ENCODE peak calls at places on chromosomes 4 and X, in eight cellular contexts. One of them, this sample, is unnamed.

GRCh38 chrX:28997716-28998115 is 410.5 kb downstream of the IL1RAPL1 start:
- DNase-seq in cardiac muscle cell: peak
- DNase-seq in BJ: peak
- DNase-seq in B cell: no peak
- DNase-seq in lung: no peak
- DNase-seq in cardiac fibroblast: peak
- DNase-seq in tibial nerve: no peak
- DNase-seq in WTC11: no peak
- DNase-seq in this sample: no peak

GRCh38 chr4:174521800-174522182 is 497 bp downstream of the HPGD start:
- DNase-seq in BJ: no peak
- DNase-seq in tibial nerve: no peak
- DNase-seq in B cell: no peak
- DNase-seq in cardiac fibroblast: no peak
- DNase-seq in lung: peak
- DNase-seq in cardiac muscle cell: no peak
- DNase-seq in WTC11: peak
- DNase-seq in this sample: no peak

GRCh38 chrX:118459494-118459893 is 36.1 kb upstream of the DOCK11 start:
- DNase-seq in cardiac fibroblast: peak
- DNase-seq in tibial nerve: no peak
- DNase-seq in B cell: peak
- DNase-seq in WTC11: no peak
- DNase-seq in BJ: no peak
- DNase-seq in cardiac muscle cell: peak
- DNase-seq in lung: no peak
- DNase-seq in this sample: no peak

GRCh38 chrX:19137064-19137463 is 14.8 kb upstream of the ADGRG2 start:
- DNase-seq in tibial nerve: no peak
- DNase-seq in WTC11: no peak
- DNase-seq in cardiac muscle cell: no peak
- DNase-seq in cardiac fibroblast: peak
- DNase-seq in B cell: no peak
- DNase-seq in lung: no peak
- DNase-seq in BJ: no peak
- DNase-seq in this sample: no peak

GRCh38 chrX:12446342-12447075 is 308.2 kb downstream of the FRMPD4 start:
- DNase-seq in tibial nerve: no peak
- DNase-seq in B cell: no peak
- DNase-seq in BJ: no peak
- DNase-seq in cardiac muscle cell: peak
- DNase-seq in cardiac fibroblast: peak
- DNase-seq in WTC11: no peak
- DNase-seq in lung: no peak
- DNase-seq in this sample: no peak

GRCh38 chrX:153598541-153599191 is at the start of gene CCNQ:
- DNase-seq in cardiac fibroblast: peak
- DNase-seq in cardiac muscle cell: peak
- DNase-seq in WTC11: peak
- DNase-seq in B cell: peak
- DNase-seq in tibial nerve: no peak
- DNase-seq in BJ: no peak
- DNase-seq in lung: no peak
- DNase-seq in this sample: peak

GRCh38 chrX:47078129-47079043 is at the start of gene RGN:
- DNase-seq in cardiac muscle cell: no peak
- DNase-seq in WTC11: peak
- DNase-seq in tibial nerve: no peak
- DNase-seq in B cell: no peak
- DNase-seq in lung: no peak
- DNase-seq in BJ: no peak
- DNase-seq in cardiac fibroblast: no peak
- DNase-seq in this sample: no peak

GRCh38 chr4:128191115-128191897 is 96.3 kb downstream of the PGRMC2 start:
- DNase-seq in cardiac muscle cell: peak
- DNase-seq in BJ: peak
- DNase-seq in B cell: peak
- DNase-seq in WTC11: peak
- DNase-seq in tibial nerve: no peak
- DNase-seq in lung: peak
- DNase-seq in cardiac fibroblast: peak
- DNase-seq in this sample: no peak

GRCh38 chrX:104156630-104157529 is at the start of gene SLC25A53:
- DNase-seq in BJ: no peak
- DNase-seq in tibial nerve: peak
- DNase-seq in B cell: peak
- DNase-seq in lung: peak
- DNase-seq in WTC11: peak
- DNase-seq in cardiac fibroblast: peak
- DNase-seq in cardiac muscle cell: peak
- DNase-seq in this sample: no peak

GRCh38 chr4:2929469-2929868 is 33.7 kb downstream of the NOP14 start:
- DNase-seq in B cell: no peak
- DNase-seq in BJ: no peak
- DNase-seq in WTC11: no peak
- DNase-seq in cardiac fibroblast: no peak
- DNase-seq in cardiac muscle cell: no peak
- DNase-seq in tibial nerve: no peak
- DNase-seq in lung: no peak
- DNase-seq in this sample: peak

GRCh38 chr4:8506373-8507250 is 66.0 kb downstream of the TRMT44 start:
- DNase-seq in cardiac muscle cell: peak
- DNase-seq in BJ: peak
- DNase-seq in B cell: no peak
- DNase-seq in cardiac fibroblast: no peak
- DNase-seq in WTC11: peak
- DNase-seq in lung: no peak
- DNase-seq in tibial nerve: peak
- DNase-seq in this sample: no peak

GRCh38 chr4:139014391-139015268 is 951 bp upstream of the NOCT start:
- DNase-seq in BJ: peak
- DNase-seq in cardiac muscle cell: peak
- DNase-seq in tibial nerve: no peak
- DNase-seq in lung: peak
- DNase-seq in cardiac fibroblast: peak
- DNase-seq in WTC11: no peak
- DNase-seq in B cell: no peak
- DNase-seq in this sample: no peak

GRCh38 chrX:790780-791360 is 160.3 kb downstream of the SHOX start:
- DNase-seq in B cell: no peak
- DNase-seq in cardiac muscle cell: no peak
- DNase-seq in lung: no peak
- DNase-seq in cardiac fibroblast: no peak
- DNase-seq in WTC11: no peak
- DNase-seq in BJ: no peak
- DNase-seq in tibial nerve: no peak
- DNase-seq in this sample: no peak

DNA sequence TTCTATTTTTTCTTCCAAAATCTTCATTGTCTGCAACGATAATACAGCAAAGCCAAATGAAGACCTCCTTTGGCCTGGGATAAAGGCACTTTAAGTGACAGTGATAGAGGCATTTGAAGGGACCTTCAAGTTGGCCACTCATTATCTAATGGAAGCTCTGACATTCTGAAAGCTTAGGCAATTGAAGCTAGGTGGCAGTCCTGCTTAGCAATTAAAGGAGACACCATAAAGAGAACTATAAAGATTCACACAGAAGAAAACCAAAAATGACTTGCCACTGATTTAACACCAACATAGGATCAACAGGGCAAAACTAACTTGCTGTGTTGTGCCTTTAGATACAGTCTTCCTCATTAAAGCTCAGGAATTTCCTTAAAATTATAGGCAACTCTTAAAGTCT is 103.3 kb upstream of the TSPAN7 start:
- DNase-seq in WTC11: no peak
- DNase-seq in B cell: no peak
- DNase-seq in cardiac fibroblast: no peak
- DNase-seq in tibial nerve: no peak
- DNase-seq in BJ: no peak
- DNase-seq in lung: no peak
- DNase-seq in cardiac muscle cell: peak
- DNase-seq in this sample: no peak
- TF ChIP-seq CTCF in WTC11: no peak
- TF ChIP-seq CTCF in B cell: no peak
- TF ChIP-seq CTCF in cardiac fibroblast: no peak
- TF ChIP-seq CTCF in tibial nerve: no peak
- TF ChIP-seq CTCF in BJ: no peak
- TF ChIP-seq CTCF in lung: no peak
- TF ChIP-seq CTCF in cardiac muscle cell: no peak
- TF ChIP-seq CTCF in this sample: peak

GRCh38 chrX:41863343-41864203 is 59.8 kb downstream of the CASK start:
- DNase-seq in cardiac muscle cell: no peak
- DNase-seq in B cell: no peak
- DNase-seq in WTC11: no peak
- DNase-seq in tibial nerve: no peak
- DNase-seq in BJ: no peak
- DNase-seq in cardiac fibroblast: no peak
- DNase-seq in lung: no peak
- DNase-seq in this sample: no peak
- TF ChIP-seq CTCF in cardiac muscle cell: no peak
- TF ChIP-seq CTCF in B cell: no peak
- TF ChIP-seq CTCF in WTC11: no peak
- TF ChIP-seq CTCF in tibial nerve: no peak
- TF ChIP-seq CTCF in BJ: no peak
- TF ChIP-seq CTCF in cardiac fibroblast: no peak
- TF ChIP-seq CTCF in lung: no peak
- TF ChIP-seq CTCF in this sample: no peak

GRCh38 chrX:69158166-69159040 is 6.8 kb downstream of the PJA1 start:
- DNase-seq in cardiac muscle cell: peak
- DNase-seq in BJ: no peak
- DNase-seq in cardiac fibroblast: peak
- DNase-seq in B cell: no peak
- DNase-seq in lung: peak
- DNase-seq in tibial nerve: peak
- DNase-seq in WTC11: peak
- DNase-seq in this sample: no peak
- TF ChIP-seq CTCF in cardiac muscle cell: peak
- TF ChIP-seq CTCF in BJ: peak
- TF ChIP-seq CTCF in cardiac fibroblast: peak
- TF ChIP-seq CTCF in B cell: peak
- TF ChIP-seq CTCF in lung: no peak
- TF ChIP-seq CTCF in tibial nerve: peak
- TF ChIP-seq CTCF in WTC11: peak
- TF ChIP-seq CTCF in this sample: peak

GRCh38 chr4:123994917-123995316 is 598.3 kb downstream of the SPRY1 start:
- DNase-seq in WTC11: no peak
- DNase-seq in lung: no peak
- DNase-seq in tibial nerve: no peak
- DNase-seq in cardiac muscle cell: no peak
- DNase-seq in cardiac fibroblast: no peak
- DNase-seq in BJ: no peak
- DNase-seq in B cell: no peak
- DNase-seq in this sample: no peak
- TF ChIP-seq CTCF in WTC11: no peak
- TF ChIP-seq CTCF in lung: no peak
- TF ChIP-seq CTCF in tibial nerve: no peak
- TF ChIP-seq CTCF in cardiac muscle cell: peak
- TF ChIP-seq CTCF in cardiac fibroblast: peak
- TF ChIP-seq CTCF in BJ: peak
- TF ChIP-seq CTCF in B cell: no peak
- TF ChIP-seq CTCF in this sample: peak

DNA sequence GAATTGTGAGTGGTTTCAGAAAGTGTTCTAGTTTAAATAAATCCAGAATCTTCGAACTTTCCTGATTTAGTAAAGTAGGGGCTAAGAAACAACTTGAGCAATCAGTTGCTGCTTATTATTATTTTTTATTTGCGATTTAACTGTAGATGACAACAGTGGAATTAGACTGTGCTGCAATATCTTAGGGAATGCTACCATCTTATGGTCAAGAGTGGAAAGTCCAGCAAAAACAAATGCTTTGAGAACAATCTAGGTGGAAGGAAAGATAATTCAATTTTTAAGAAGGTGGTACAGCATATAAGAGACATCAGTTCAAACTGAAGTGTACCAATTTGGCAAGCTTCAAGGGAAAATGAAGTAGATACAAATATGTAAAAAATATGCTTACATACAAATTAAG is 73.3 kb downstream of the CYLC1 start:
- DNase-seq in WTC11: no peak
- DNase-seq in cardiac muscle cell: no peak
- DNase-seq in BJ: no peak
- DNase-seq in B cell: no peak
- DNase-seq in cardiac fibroblast: no peak
- DNase-seq in lung: no peak
- DNase-seq in tibial nerve: no peak
- DNase-seq in this sample: no peak
- TF ChIP-seq CTCF in WTC11: no peak
- TF ChIP-seq CTCF in cardiac muscle cell: no peak
- TF ChIP-seq CTCF in BJ: no peak
- TF ChIP-seq CTCF in B cell: no peak
- TF ChIP-seq CTCF in cardiac fibroblast: no peak
- TF ChIP-seq CTCF in lung: no peak
- TF ChIP-seq CTCF in tibial nerve: no peak
- TF ChIP-seq CTCF in this sample: peak

DNA sequence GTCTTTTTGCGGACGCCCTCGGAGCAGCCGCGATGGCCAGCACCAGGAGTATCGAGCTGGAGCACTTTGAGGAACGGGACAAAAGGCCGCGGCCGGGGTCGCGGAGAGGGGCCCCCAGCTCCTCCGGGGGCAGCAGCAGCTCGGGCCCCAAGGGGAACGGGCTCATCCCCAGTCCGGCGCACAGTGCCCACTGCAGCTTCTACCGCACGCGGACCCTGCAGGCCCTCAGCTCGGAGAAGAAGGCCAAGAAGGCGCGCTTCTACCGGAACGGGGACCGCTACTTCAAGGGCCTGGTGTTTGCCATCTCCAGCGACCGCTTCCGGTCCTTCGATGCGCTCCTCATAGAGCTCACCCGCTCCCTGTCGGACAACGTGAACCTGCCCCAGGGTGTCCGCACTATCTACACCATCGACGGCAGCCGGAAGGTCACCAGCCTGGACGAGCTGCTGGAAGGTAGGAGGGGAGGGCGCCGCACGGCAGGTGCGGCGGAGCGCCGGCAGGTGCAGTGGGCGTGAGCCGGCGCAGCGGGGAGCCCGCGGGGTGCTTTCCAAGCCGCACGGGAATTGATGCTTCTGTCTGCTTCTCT is 844 bp downstream of the DCLK2 start:
- DNase-seq in tibial nerve: peak
- DNase-seq in BJ: no peak
- DNase-seq in cardiac fibroblast: peak
- DNase-seq in B cell: peak
- DNase-seq in cardiac muscle cell: peak
- DNase-seq in lung: peak
- DNase-seq in WTC11: peak
- DNase-seq in this sample: peak
- TF ChIP-seq CTCF in tibial nerve: no peak
- TF ChIP-seq CTCF in BJ: no peak
- TF ChIP-seq CTCF in cardiac fibroblast: peak
- TF ChIP-seq CTCF in B cell: peak
- TF ChIP-seq CTCF in cardiac muscle cell: no peak
- TF ChIP-seq CTCF in lung: no peak
- TF ChIP-seq CTCF in WTC11: no peak
- TF ChIP-seq CTCF in this sample: peak